ENCODE peak calls at places on chromosomes 5 and 9, in four cellular contexts. One of them, this sample, is unnamed.

GRCh38 chr5:1637639-1638481 is 114.1 kb upstream of the LPCAT1 start:
- DNase-seq in HepG2: no peak
- DNase-seq in H1: no peak
- DNase-seq in GM12878: no peak
- DNase-seq in this sample: no peak

GRCh38 chr9:87792831-87793288 is 66.9 kb downstream of the CTSL start:
- DNase-seq in H1: no peak
- DNase-seq in HepG2: peak; percentile 46
- DNase-seq in GM12878: peak; percentile 36
- DNase-seq in this sample: no peak

GRCh38 chr9:129860653-129861446 is 25.6 kb downstream of the USP20 start:
- DNase-seq in H1: no peak
- DNase-seq in HepG2: no peak
- DNase-seq in GM12878: no peak
- DNase-seq in this sample: no peak

GRCh38 chr9:87137718-87138117 is 190.4 kb upstream of the GAS1 start:
- DNase-seq in GM12878: no peak
- DNase-seq in HepG2: no peak
- DNase-seq in H1: no peak
- DNase-seq in this sample: no peak

GRCh38 chr5:2895876-2896275 is 144.4 kb upstream of the IRX2 start:
- DNase-seq in H1: no peak
- DNase-seq in GM12878: no peak
- DNase-seq in HepG2: no peak
- DNase-seq in this sample: no peak

GRCh38 chr5:60514152-60514551 is 185.8 kb downstream of the DEPDC1B start:
- DNase-seq in H1: no peak
- DNase-seq in HepG2: no peak
- DNase-seq in GM12878: no peak
- DNase-seq in this sample: no peak

GRCh38 chr5:90606539-90606938 is 47.9 kb downstream of the ADGRV1 start:
- DNase-seq in H1: no peak
- DNase-seq in HepG2: peak; percentile 14
- DNase-seq in GM12878: no peak
- DNase-seq in this sample: no peak

GRCh38 chr5:122515709-122516431 is 203.8 kb downstream of the SNCAIP start:
- DNase-seq in H1: peak; percentile 50
- DNase-seq in GM12878: no peak
- DNase-seq in HepG2: peak; percentile 56
- DNase-seq in this sample: peak; percentile 77

GRCh38 chr9:69136781-69137180 is 37.3 kb upstream of the TJP2 start:
- DNase-seq in H1: no peak
- DNase-seq in HepG2: no peak
- DNase-seq in GM12878: no peak
- DNase-seq in this sample: no peak

GRCh38 chr9:123972618-123973017 is 39.0 kb upstream of the LHX2 start:
- DNase-seq in GM12878: no peak
- DNase-seq in H1: no peak
- DNase-seq in HepG2: no peak
- DNase-seq in this sample: no peak

GRCh38 chr9:96135904-96136303 is 166.1 kb downstream of the HSD17B3 start:
- DNase-seq in H1: no peak
- DNase-seq in GM12878: no peak
- DNase-seq in HepG2: no peak
- DNase-seq in this sample: no peak

GRCh38 chr5:117455236-117456233 is 880.9 kb upstream of the SEMA6A start:
- DNase-seq in H1: peak; percentile 43
- DNase-seq in HepG2: peak; percentile 22
- DNase-seq in GM12878: no peak
- DNase-seq in this sample: peak; percentile 42

GRCh38 chr5:90983148-90983547 is 400.0 kb downstream of the ARRDC3 start:
- DNase-seq in HepG2: peak; percentile 66
- DNase-seq in H1: no peak
- DNase-seq in GM12878: no peak
- DNase-seq in this sample: peak; percentile 22

GRCh38 chr5:121273818-121274433 is 577.8 kb upstream of the FTMT start:
- DNase-seq in H1: no peak
- DNase-seq in HepG2: peak; percentile 53
- DNase-seq in GM12878: no peak
- DNase-seq in this sample: no peak

GRCh38 chr5:153031326-153031725 is 459.1 kb upstream of the GRIA1 start:
- DNase-seq in GM12878: no peak
- DNase-seq in HepG2: no peak
- DNase-seq in H1: no peak
- DNase-seq in this sample: no peak

GRCh38 chr5:116766470-116766947 is 191.9 kb upstream of the SEMA6A start:
- DNase-seq in GM12878: peak; percentile 70
- DNase-seq in H1: no peak
- DNase-seq in HepG2: peak; percentile 86
- DNase-seq in this sample: peak; percentile 49

GRCh38 chr9:137183980-137184595 is 4.3 kb downstream of the ANAPC2 start:
- DNase-seq in HepG2: no peak
- DNase-seq in GM12878: no peak
- DNase-seq in H1: no peak
- DNase-seq in this sample: no peak

GRCh38 chr9:75658301-75658919 is 232.1 kb upstream of the PCSK5 start:
- DNase-seq in GM12878: no peak
- DNase-seq in H1: no peak
- DNase-seq in HepG2: no peak
- DNase-seq in this sample: no peak

GRCh38 chr9:23826120-23826629 is at the start of gene ELAVL2:
- DNase-seq in H1: peak; percentile 95
- DNase-seq in HepG2: no peak
- DNase-seq in GM12878: peak; percentile 26
- DNase-seq in this sample: peak; percentile 87

GRCh38 chr9:107739601-107740082 is 250.1 kb upstream of the KLF4 start:
- DNase-seq in GM12878: no peak
- DNase-seq in HepG2: no peak
- DNase-seq in H1: no peak
- DNase-seq in this sample: no peak

GRCh38 chr5:71783891-71784290 is 64.8 kb downstream of the CARTPT start:
- DNase-seq in GM12878: no peak
- DNase-seq in HepG2: no peak
- DNase-seq in H1: no peak
- DNase-seq in this sample: no peak

GRCh38 chr9:3447813-3448212 is 78.0 kb downstream of the RFX3 start:
- DNase-seq in GM12878: no peak
- DNase-seq in H1: no peak
- DNase-seq in HepG2: no peak
- DNase-seq in this sample: no peak

GRCh38 chr5:160619381-160619780 is 197.7 kb downstream of the PTTG1 start:
- DNase-seq in HepG2: no peak
- DNase-seq in GM12878: no peak
- DNase-seq in H1: no peak
- DNase-seq in this sample: no peak

GRCh38 chr5:154571325-154572035 is 93.5 kb upstream of the HAND1 start:
- DNase-seq in GM12878: no peak
- DNase-seq in HepG2: no peak
- DNase-seq in H1: no peak
- DNase-seq in this sample: no peak

GRCh38 chr5:126471875-126472537 is 48.8 kb downstream of the GRAMD2B start:
- DNase-seq in H1: no peak
- DNase-seq in HepG2: peak; percentile 78
- DNase-seq in GM12878: no peak
- DNase-seq in this sample: no peak

GRCh38 chr9:4306066-4306787 is 6.4 kb upstream of the GLIS3 start:
- DNase-seq in GM12878: no peak
- DNase-seq in HepG2: peak; percentile 71
- DNase-seq in H1: no peak
- DNase-seq in this sample: no peak

GRCh38 chr5:135944967-135945560 is 9.7 kb downstream of the LECT2 start:
- DNase-seq in H1: no peak
- DNase-seq in GM12878: no peak
- DNase-seq in HepG2: peak; percentile 86
- DNase-seq in this sample: peak; percentile 46

GRCh38 chr5:172669808-172670402 is 28.8 kb downstream of the NEURL1B start:
- DNase-seq in H1: no peak
- DNase-seq in GM12878: no peak
- DNase-seq in HepG2: no peak
- DNase-seq in this sample: no peak

GRCh38 chr5:25544652-25545249 is 900.0 kb upstream of the CDH10 start:
- DNase-seq in HepG2: peak; percentile 31
- DNase-seq in H1: peak; percentile 29
- DNase-seq in GM12878: peak; percentile 13
- DNase-seq in this sample: peak; percentile 42

GRCh38 chr5:123659006-123659405 is 147.0 kb downstream of the CSNK1G3 start:
- DNase-seq in GM12878: no peak
- DNase-seq in H1: no peak
- DNase-seq in HepG2: no peak
- DNase-seq in this sample: no peak

GRCh38 chr5:120738568-120738967 is 274.5 kb downstream of the PRR16 start:
- DNase-seq in GM12878: no peak
- DNase-seq in H1: no peak
- DNase-seq in HepG2: no peak
- DNase-seq in this sample: no peak

GRCh38 chr5:180352116-180352975 is 790 bp downstream of the GFPT2 start:
- DNase-seq in H1: no peak
- DNase-seq in HepG2: no peak
- DNase-seq in GM12878: no peak
- DNase-seq in this sample: peak; percentile 55

GRCh38 chr5:50744761-50745160 is 78.3 kb downstream of the PARP8 start:
- DNase-seq in HepG2: no peak
- DNase-seq in H1: no peak
- DNase-seq in GM12878: peak; percentile 27
- DNase-seq in this sample: no peak

GRCh38 chr9:36843964-36844363 is 190.1 kb downstream of the PAX5 start:
- DNase-seq in HepG2: no peak
- DNase-seq in H1: no peak
- DNase-seq in GM12878: no peak
- DNase-seq in this sample: no peak

GRCh38 chr5:134479839-134480238 is 45.6 kb upstream of the JADE2 start:
- DNase-seq in H1: no peak
- DNase-seq in GM12878: no peak
- DNase-seq in HepG2: no peak
- DNase-seq in this sample: no peak

GRCh38 chr5:119274767-119275130 is 81.1 kb upstream of the TNFAIP8 start:
- DNase-seq in H1: no peak
- DNase-seq in HepG2: no peak
- DNase-seq in GM12878: no peak
- DNase-seq in this sample: no peak

GRCh38 chr5:73031839-73032238 is 76.0 kb downstream of the FCHO2 start:
- DNase-seq in HepG2: no peak
- DNase-seq in GM12878: no peak
- DNase-seq in H1: no peak
- DNase-seq in this sample: peak; percentile 61
- TF ChIP-seq SUZ12 in HepG2: no peak
- TF ChIP-seq SUZ12 in GM12878: no peak
- TF ChIP-seq SUZ12 in H1: no peak
- TF ChIP-seq SUZ12 in this sample: no peak

DNA sequence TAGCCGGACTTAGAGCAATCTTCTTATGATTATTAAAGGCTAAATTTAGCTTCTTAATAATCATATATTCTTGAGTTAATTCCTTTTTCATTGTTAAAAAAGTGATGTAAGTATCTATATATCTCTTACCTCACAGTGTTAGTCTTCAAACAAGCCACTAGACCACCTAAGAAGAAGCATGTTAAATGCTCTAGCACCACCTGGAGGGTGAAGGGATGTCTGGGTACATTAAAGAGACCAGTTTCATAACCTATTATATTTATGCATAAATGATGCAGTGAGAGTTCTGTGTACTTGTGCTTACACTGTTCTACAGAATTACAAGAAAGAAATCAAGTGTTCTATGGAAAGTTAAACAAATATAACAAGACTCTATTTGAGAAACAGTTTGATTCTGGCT is 55.9 kb upstream of the SLCO6A1 start:
- DNase-seq in HepG2: peak; percentile 12
- DNase-seq in GM12878: no peak
- DNase-seq in H1: no peak
- DNase-seq in this sample: peak; percentile 6
- TF ChIP-seq SUZ12 in HepG2: no peak
- TF ChIP-seq SUZ12 in GM12878: no peak
- TF ChIP-seq SUZ12 in H1: no peak
- TF ChIP-seq SUZ12 in this sample: no peak

GRCh38 chr9:20397348-20397747 is 225.0 kb downstream of the MLLT3 start:
- DNase-seq in HepG2: no peak
- DNase-seq in H1: no peak
- DNase-seq in GM12878: no peak
- DNase-seq in this sample: no peak
- TF ChIP-seq SUZ12 in HepG2: no peak
- TF ChIP-seq SUZ12 in H1: no peak
- TF ChIP-seq SUZ12 in GM12878: no peak
- TF ChIP-seq SUZ12 in this sample: no peak

GRCh38 chr9:111854799-111855198 is 41.8 kb upstream of the UGCG start:
- DNase-seq in GM12878: no peak
- DNase-seq in H1: no peak
- DNase-seq in HepG2: no peak
- DNase-seq in this sample: no peak

GRCh38 chr9:111860443-111860842 is 36.2 kb upstream of the UGCG start:
- DNase-seq in HepG2: no peak
- DNase-seq in H1: no peak
- DNase-seq in GM12878: no peak
- DNase-seq in this sample: no peak

GRCh38 chr9:111852291-111852690 is 44.3 kb upstream of the UGCG start:
- DNase-seq in H1: no peak
- DNase-seq in HepG2: no peak
- DNase-seq in GM12878: no peak
- DNase-seq in this sample: no peak

GRCh38 chr9:111853450-111853827 is 43.2 kb upstream of the UGCG start:
- DNase-seq in H1: no peak
- DNase-seq in HepG2: no peak
- DNase-seq in GM12878: no peak
- DNase-seq in this sample: no peak

DNA sequence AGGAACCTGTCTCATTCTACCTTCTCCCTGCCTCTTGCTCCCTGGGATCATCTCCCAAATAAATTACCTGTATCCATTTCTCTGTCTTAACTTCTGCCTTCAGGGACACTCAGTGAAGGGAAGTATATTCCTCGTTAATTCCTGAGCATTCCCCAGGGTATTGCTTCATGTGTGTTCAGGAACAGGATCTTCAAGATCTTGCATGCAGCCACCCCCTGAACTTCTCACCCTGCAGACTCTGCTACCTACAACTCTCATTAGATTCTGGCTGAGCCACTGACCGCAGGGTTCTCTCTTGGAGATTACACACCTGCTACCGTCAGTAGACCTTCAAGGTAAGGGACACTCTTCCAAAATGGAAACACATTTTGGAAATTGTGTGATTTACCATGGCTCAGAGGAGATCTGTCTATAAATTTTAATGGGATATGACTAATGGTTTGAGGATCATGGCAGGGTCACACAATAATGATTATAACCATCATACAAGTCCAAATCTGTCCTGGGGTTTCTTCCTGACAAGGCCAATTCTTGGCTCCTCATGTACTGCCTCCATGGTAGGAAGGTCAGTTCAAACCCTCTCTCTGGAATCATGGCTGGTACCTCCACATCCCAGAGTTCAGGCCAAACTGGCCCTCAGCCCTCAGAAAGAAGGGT is 38.9 kb upstream of the UGCG start:
- DNase-seq in HepG2: no peak
- DNase-seq in GM12878: no peak
- DNase-seq in H1: no peak
- DNase-seq in this sample: no peak
- TF ChIP-seq SUZ12 in HepG2: no peak
- TF ChIP-seq SUZ12 in GM12878: no peak
- TF ChIP-seq SUZ12 in H1: no peak
- TF ChIP-seq SUZ12 in this sample: no peak